ENCODE peak calls at places on chromosomes 12 and 14, in six cellular contexts. I, Q, L, U, R and J are unnamed samples.
A peak's percentile ranks its signal among the peaks of the same experiment; 100 is the strongest.

GRCh38 chr14:86673523-86673969 is 1143.6 kb downstream of the FLRT2 start:
- DNase-seq in I (no peak), Q (no peak), L (no peak), U (no peak), R (no peak), J (no peak)

GRCh38 chr12:104605685-104606084 is 148.9 kb downstream of the CHST11 start:
- DNase-seq in I (no peak), Q (peak; percentile 90), L (no peak), U (peak; percentile 26), R (peak; percentile 13), J (no peak)

GRCh38 chr12:47935196-47935595 is 28.2 kb upstream of the TMEM106C start:
- DNase-seq in I (no peak), Q (peak; percentile 89), L (no peak), U (no peak), R (no peak), J (no peak)

GRCh38 chr12:42608196-42608825 is 18.8 kb upstream of the PRICKLE1 start:
- DNase-seq in I (no peak), Q (peak; percentile 31), L (no peak), U (no peak), R (no peak), J (no peak)

GRCh38 chr12:42716521-42716920 is 127.0 kb upstream of the PRICKLE1 start:
- DNase-seq in I (no peak), Q (peak; percentile 79), L (no peak), U (no peak), R (no peak), J (no peak)

GRCh38 chr14:53791116-53791515 is 165.5 kb downstream of the BMP4 start:
- DNase-seq in I (no peak), Q (no peak), L (no peak), U (no peak), R (no peak), J (no peak)

GRCh38 chr14:89128616-89129015 is 288.4 kb downstream of the FOXN3 start:
- DNase-seq in I (no peak), Q (no peak), L (no peak), U (no peak), R (no peak), J (no peak)

GRCh38 chr12:55659486-55660385 is 23.0 kb downstream of the OR10P1 start:
- DNase-seq in I (no peak), Q (peak; percentile 73), L (no peak), U (no peak), R (no peak), J (no peak)

GRCh38 chr12:11884661-11885060 is 186.1 kb upstream of the BCL2L14 start:
- DNase-seq in I (no peak), Q (no peak), L (no peak), U (peak; percentile 74), R (no peak), J (no peak)

GRCh38 chr14:95499354-95499750 is 17.1 kb downstream of the SYNE3 start:
- DNase-seq in I (no peak), Q (no peak), L (no peak), U (peak; percentile 34), R (no peak), J (no peak)

GRCh38 chr14:68658029-68658509 is 134.8 kb downstream of the ZFP36L1 start:
- DNase-seq in I (no peak), Q (no peak), L (no peak), U (no peak), R (no peak), J (no peak)
- H3K27ac ChIP-seq in I (no peak overlapping the region), Q (no peak overlapping the region), L (no peak overlapping the region), U (no peak overlapping the region), R (no peak overlapping the region), J (no peak overlapping the region)

GRCh38 chr12:120094485-120094884 is 22.1 kb downstream of the RAB35 start:
- DNase-seq in I (peak; percentile 14), Q (no peak), L (no peak), U (no peak), R (no peak), J (no peak)

GRCh38 chr12:120093592-120094355 is 22.8 kb downstream of the RAB35 start:
- DNase-seq in I (no peak), Q (no peak), L (no peak), U (no peak), R (no peak), J (no peak)

GRCh38 chr12:120091371-120092090 is 25.0 kb downstream of the RAB35 start:
- DNase-seq in I (no peak), Q (no peak), L (no peak), U (no peak), R (no peak), J (no peak)

GRCh38 chr12:120092531-120093335 is 23.8 kb downstream of the RAB35 start:
- DNase-seq in I (no peak), Q (no peak), L (no peak), U (no peak), R (no peak), J (no peak)

GRCh38 chr12:120093336-120093591 is 23.3 kb downstream of the RAB35 start:
- DNase-seq in I (no peak), Q (no peak), L (no peak), U (no peak), R (no peak), J (no peak)
- H3K27ac ChIP-seq in I (no peak overlapping the region), Q (no peak overlapping the region), L (peak overlapping the region; percentile 92), U (no peak overlapping the region), R (no peak overlapping the region), J (no peak overlapping the region)

GRCh38 chr14:58027904-58028303 is 124.1 kb downstream of the ARMH4 start:
- DNase-seq in I (no peak), Q (no peak), L (no peak), U (peak; percentile 7), R (no peak), J (no peak)
- H3K27ac ChIP-seq in I (no peak overlapping the region), Q (no peak overlapping the region), L (no peak overlapping the region), U (no peak overlapping the region), R (no peak overlapping the region), J (no peak overlapping the region)

GRCh38 chr14:104690861-104691455 is 1.5 kb downstream of the INF2 start:
- DNase-seq in I (peak; percentile 53), Q (no peak), L (no peak), U (no peak), R (no peak), J (no peak)

GRCh38 chr14:104690266-104690711 is 871 bp downstream of the INF2 start:
- DNase-seq in I (no peak), Q (peak; percentile 36), L (no peak), U (no peak), R (no peak), J (no peak)

GRCh38 chr14:104688505-104688754 is 988 bp upstream of the INF2 start:
- DNase-seq in I (no peak), Q (no peak), L (no peak), U (no peak), R (no peak), J (no peak)

GRCh38 chr14:104688755-104689619 is at the start of gene INF2:
- DNase-seq in I (peak; percentile 61), Q (peak; percentile 86), L (peak; percentile 54), U (no peak), R (no peak), J (no peak)

DNA sequence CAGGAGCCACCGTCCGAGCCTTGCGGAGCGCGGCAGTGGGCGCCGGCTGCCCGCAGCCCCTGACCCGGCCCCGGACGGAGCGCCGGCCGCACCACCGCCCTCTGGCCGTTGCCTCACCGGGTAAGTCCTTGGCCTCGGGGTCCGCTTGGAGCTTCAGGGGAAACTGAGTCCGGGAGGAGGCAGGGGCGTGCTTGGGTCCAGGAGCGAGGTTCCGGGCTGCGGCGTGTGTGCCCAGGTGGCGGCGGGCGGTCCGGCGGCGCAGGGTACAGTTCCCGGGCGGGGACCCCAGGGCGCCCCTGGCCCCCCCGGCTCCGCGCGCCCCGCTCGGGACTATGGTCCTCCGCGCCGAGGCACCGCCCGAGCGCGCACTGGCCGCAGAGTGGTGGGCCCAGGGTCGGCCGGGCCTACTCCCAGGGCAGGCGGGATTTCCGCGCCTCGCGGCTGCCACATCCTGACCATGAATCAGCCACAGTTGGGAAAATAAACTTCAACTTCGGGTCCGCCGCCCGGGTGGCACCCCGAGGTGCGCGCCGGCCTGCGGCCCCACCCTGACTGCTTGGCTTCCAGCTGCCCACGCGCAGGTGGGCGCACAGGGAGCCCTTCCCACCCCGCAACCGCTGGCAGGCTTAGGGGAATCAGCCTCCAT is 325 bp downstream of the INF2 start:
- DNase-seq in I (no peak), Q (peak; percentile 66), L (no peak), U (no peak), R (no peak), J (no peak)
- H3K27ac ChIP-seq in I (peak overlapping the region; percentile 93), Q (peak overlapping the region; percentile 43), L (no peak overlapping the region), U (no peak overlapping the region), R (peak overlapping the region; percentile 99), J (no peak overlapping the region)